ENCODE peak calls at places on chromosomes 4 and X, in four cellular contexts. One of them, this sample, is unnamed.

GRCh38 chr4:153156263-153156662 is 48.0 kb upstream of the TRIM2 start:
- DNase-seq in fibroblast of mammary gland: no peak
- DNase-seq in body of pancreas: no peak
- DNase-seq in AG10803: no peak
- DNase-seq in this sample: no peak

GRCh38 chr4:42954925-42955669 is 62.6 kb downstream of the GRXCR1 start:
- DNase-seq in fibroblast of mammary gland: no peak
- DNase-seq in body of pancreas: peak
- DNase-seq in AG10803: no peak
- DNase-seq in this sample: no peak

GRCh38 chrX:54181196-54181953 is 1.7 kb downstream of the FAM120C start:
- DNase-seq in fibroblast of mammary gland: peak
- DNase-seq in body of pancreas: peak
- DNase-seq in AG10803: peak
- DNase-seq in this sample: peak

GRCh38 chr4:113336556-113336955 is 287.1 kb downstream of the ANK2 start:
- DNase-seq in fibroblast of mammary gland: peak
- DNase-seq in body of pancreas: no peak
- DNase-seq in AG10803: no peak
- DNase-seq in this sample: no peak

GRCh38 chr4:53764761-53765490 is 173.6 kb upstream of the LNX1 start:
- DNase-seq in fibroblast of mammary gland: no peak
- DNase-seq in body of pancreas: no peak
- DNase-seq in AG10803: peak
- DNase-seq in this sample: no peak

GRCh38 chr4:118942465-118942864 is 53.8 kb downstream of the SYNPO2 start:
- DNase-seq in fibroblast of mammary gland: peak
- DNase-seq in body of pancreas: no peak
- DNase-seq in AG10803: peak
- DNase-seq in this sample: no peak

GRCh38 chr4:13088726-13089658 is 395.1 kb downstream of the RAB28 start:
- DNase-seq in fibroblast of mammary gland: peak
- DNase-seq in body of pancreas: no peak
- DNase-seq in AG10803: peak
- DNase-seq in this sample: no peak

GRCh38 chr4:169351860-169352259 is 81.1 kb upstream of the SH3RF1 start:
- DNase-seq in fibroblast of mammary gland: peak
- DNase-seq in body of pancreas: peak
- DNase-seq in AG10803: no peak
- DNase-seq in this sample: peak

GRCh38 chr4:53147711-53148110 is 218.2 kb downstream of the SCFD2 start:
- DNase-seq in fibroblast of mammary gland: no peak
- DNase-seq in body of pancreas: no peak
- DNase-seq in AG10803: peak
- DNase-seq in this sample: no peak

GRCh38 chr4:185424905-185425599 is 712 bp downstream of the UFSP2 start:
- DNase-seq in fibroblast of mammary gland: peak
- DNase-seq in body of pancreas: no peak
- DNase-seq in AG10803: peak
- DNase-seq in this sample: no peak

GRCh38 chrX:14095702-14096101 is 66.0 kb upstream of the GEMIN8 start:
- DNase-seq in fibroblast of mammary gland: peak
- DNase-seq in body of pancreas: peak
- DNase-seq in AG10803: peak
- DNase-seq in this sample: peak

DNA sequence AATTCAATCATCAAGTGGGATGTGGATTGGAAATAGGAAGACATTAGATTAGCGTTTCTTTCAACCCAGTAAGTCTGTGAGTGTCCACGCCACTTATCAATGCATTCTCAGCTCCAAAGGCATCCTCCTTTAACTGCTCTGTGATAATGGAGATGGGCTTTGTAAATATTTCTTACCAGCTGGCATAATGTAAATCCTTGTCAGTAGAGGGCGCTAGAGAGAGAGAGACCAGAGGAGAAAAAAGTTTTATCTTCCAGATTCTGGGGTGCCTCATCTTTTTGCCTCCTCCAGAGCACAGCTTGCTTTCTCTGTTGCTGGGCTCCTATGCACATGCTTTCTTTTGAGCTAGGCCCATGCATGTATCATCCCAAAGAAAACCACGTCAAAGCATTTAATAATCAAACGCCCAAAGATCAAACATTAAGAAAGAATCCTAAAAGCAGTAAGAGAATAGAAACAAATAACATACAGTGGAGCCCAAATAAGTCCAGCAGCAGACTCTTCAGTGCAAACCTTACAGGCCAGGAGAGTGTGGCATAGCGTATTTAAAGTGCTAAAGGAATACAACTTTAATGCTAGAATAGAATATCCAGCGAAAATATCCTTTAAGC is 9.6 kb upstream of the MTMR1 start:
- DNase-seq in fibroblast of mammary gland: peak
- DNase-seq in body of pancreas: no peak
- DNase-seq in AG10803: no peak
- DNase-seq in this sample: peak
- H3K4me3 ChIP-seq in fibroblast of mammary gland: no peak
- H3K4me3 ChIP-seq in body of pancreas: no peak
- H3K4me3 ChIP-seq in AG10803: no peak
- H3K4me3 ChIP-seq in this sample: no peak

DNA sequence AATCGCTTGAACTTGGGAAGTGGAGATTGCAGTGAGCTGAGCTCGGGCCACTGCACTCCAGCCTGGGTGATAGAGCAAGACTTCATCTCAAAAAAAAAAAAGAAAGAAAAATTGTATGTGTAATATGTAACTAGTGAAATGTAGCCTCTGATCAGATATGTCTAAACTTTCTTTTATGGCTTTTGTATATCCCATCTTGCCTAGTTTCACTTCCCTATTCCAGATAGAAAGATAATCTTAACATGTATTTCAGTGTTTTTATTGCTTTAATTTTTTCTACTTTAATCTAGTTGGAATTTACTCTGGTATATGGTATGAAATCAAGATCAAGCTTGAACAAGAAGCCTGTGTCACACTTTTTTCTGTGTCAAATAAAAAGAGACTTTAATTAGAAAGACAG is 1.9 kb upstream of the ZNF41 start:
- DNase-seq in fibroblast of mammary gland: no peak
- DNase-seq in body of pancreas: no peak
- DNase-seq in AG10803: no peak
- DNase-seq in this sample: peak
- H3K4me3 ChIP-seq in fibroblast of mammary gland: no peak
- H3K4me3 ChIP-seq in body of pancreas: no peak
- H3K4me3 ChIP-seq in AG10803: no peak
- H3K4me3 ChIP-seq in this sample: no peak

DNA sequence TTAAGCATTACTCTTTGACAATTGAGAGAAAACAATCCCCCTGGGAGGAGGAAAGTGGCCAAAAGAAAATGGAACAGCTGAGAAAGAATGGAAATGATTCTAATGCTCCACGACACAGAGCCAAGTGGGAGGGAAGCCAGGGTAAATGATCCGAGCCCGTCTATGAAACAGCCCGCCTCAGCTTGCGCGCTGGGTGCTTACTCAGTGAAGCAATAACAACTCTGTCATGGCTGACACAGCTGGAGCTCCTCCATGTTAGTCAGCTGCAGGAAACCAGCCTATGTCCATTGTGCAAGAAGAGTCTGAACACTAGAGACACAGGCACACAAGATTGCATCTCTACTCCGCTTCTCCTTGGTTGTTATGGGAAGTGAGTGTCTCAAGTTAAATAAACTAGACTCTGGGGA is 19.3 kb downstream of the NOA1 start:
- DNase-seq in fibroblast of mammary gland: peak
- DNase-seq in body of pancreas: peak
- DNase-seq in AG10803: peak
- DNase-seq in this sample: peak
- H3K4me3 ChIP-seq in fibroblast of mammary gland: peak
- H3K4me3 ChIP-seq in body of pancreas: no peak
- H3K4me3 ChIP-seq in AG10803: peak
- H3K4me3 ChIP-seq in this sample: no peak

GRCh38 chrX:75547783-75548182 is 24.9 kb upstream of the ZDHHC15 start:
- DNase-seq in fibroblast of mammary gland: no peak
- DNase-seq in body of pancreas: peak
- DNase-seq in AG10803: peak
- DNase-seq in this sample: no peak
- H3K4me3 ChIP-seq in fibroblast of mammary gland: no peak
- H3K4me3 ChIP-seq in body of pancreas: no peak
- H3K4me3 ChIP-seq in AG10803: no peak
- H3K4me3 ChIP-seq in this sample: no peak

This sample was measured in small intestine.